ENCODE peak calls at places on chromosomes 5 and 9, in eight cellular contexts. F, R, X, C, P, I, D and G are unnamed samples.

GRCh38 chr5:80147119-80147815 is 108.6 kb downstream of the SERINC5 start:
- DNase-seq in F (no peak), R (no peak), X (no peak), C (no peak), P (no peak), I (no peak), D (no peak), G (no peak)

GRCh38 chr5:167644619-167645018 is 646.8 kb upstream of the WWC1 start:
- DNase-seq in F (peak), R (no peak), X (no peak), C (peak), P (no peak), I (no peak), D (no peak), G (no peak)

GRCh38 chr5:132176987-132177386 is 50.7 kb downstream of the P4HA2 start:
- DNase-seq in F (no peak), R (no peak), X (no peak), C (peak), P (no peak), I (no peak), D (no peak), G (no peak)

GRCh38 chr5:33260098-33260497 is 180.7 kb upstream of the TARS1 start:
- DNase-seq in F (peak), R (no peak), X (no peak), C (no peak), P (no peak), I (no peak), D (no peak), G (no peak)

GRCh38 chr9:13993482-13994267 is 320.3 kb downstream of the NFIB start:
- DNase-seq in F (no peak), R (no peak), X (no peak), C (no peak), P (no peak), I (no peak), D (no peak), G (no peak)

GRCh38 chr5:17374973-17375844 is 122.8 kb upstream of the TAF11L2 start:
- DNase-seq in F (peak), R (no peak), X (peak), C (peak), P (no peak), I (peak), D (no peak), G (no peak)

GRCh38 chr5:151319334-151319733 is 15.8 kb upstream of the SLC36A3 start:
- DNase-seq in F (peak), R (no peak), X (peak), C (peak), P (peak), I (peak), D (no peak), G (no peak)

GRCh38 chr5:151095341-151096000 is 14.6 kb upstream of the TNIP1 start:
- DNase-seq in F (no peak), R (no peak), X (peak), C (no peak), P (no peak), I (peak), D (no peak), G (no peak)

GRCh38 chr5:176773408-176774035 is 36.8 kb upstream of the UNC5A start:
- DNase-seq in F (no peak), R (peak), X (no peak), C (no peak), P (no peak), I (no peak), D (no peak), G (no peak)

GRCh38 chr5:102856374-102856748 is 101.3 kb downstream of the PAM start:
- DNase-seq in F (peak), R (no peak), X (no peak), C (peak), P (no peak), I (no peak), D (peak), G (no peak)

GRCh38 chr5:137376127-137376526 is 123.0 kb downstream of the SPOCK1 start:
- DNase-seq in F (no peak), R (no peak), X (no peak), C (no peak), P (no peak), I (no peak), D (no peak), G (no peak)

GRCh38 chr5:11400312-11400711 is 503.9 kb downstream of the CTNND2 start:
- DNase-seq in F (no peak), R (no peak), X (no peak), C (no peak), P (no peak), I (no peak), D (no peak), G (no peak)

GRCh38 chr9:69202556-69202955 is 28.5 kb downstream of the TJP2 start:
- DNase-seq in F (no peak), R (no peak), X (no peak), C (no peak), P (no peak), I (no peak), D (no peak), G (no peak)

GRCh38 chr9:74598874-74599273 is 101.7 kb downstream of the RORB start:
- DNase-seq in F (no peak), R (no peak), X (no peak), C (no peak), P (no peak), I (no peak), D (no peak), G (no peak)

GRCh38 chr5:91312698-91313097 is 70.4 kb downstream of the ARRDC3 start:
- DNase-seq in F (no peak), R (no peak), X (no peak), C (no peak), P (no peak), I (no peak), D (no peak), G (no peak)

GRCh38 chr9:129568560-129569505 is 52.1 kb downstream of the C9orf50 start:
- DNase-seq in F (no peak), R (peak), X (peak), C (no peak), P (peak), I (peak), D (no peak), G (no peak)

GRCh38 chr5:142823176-142823575 is 53.0 kb downstream of the ARHGAP26 start:
- DNase-seq in F (no peak), R (no peak), X (no peak), C (peak), P (no peak), I (no peak), D (no peak), G (no peak)

GRCh38 chr5:119036101-119036762 is 34.7 kb upstream of the DMXL1 start:
- DNase-seq in F (peak), R (no peak), X (no peak), C (peak), P (no peak), I (no peak), D (peak), G (no peak)

GRCh38 chr5:179806250-179807045 is at the start of gene MGAT4B:
- DNase-seq in F (no peak), R (peak), X (peak), C (peak), P (peak), I (peak), D (no peak), G (no peak)

GRCh38 chr9:88531920-88532319 is 3.1 kb upstream of the NXNL2 start:
- DNase-seq in F (no peak), R (no peak), X (no peak), C (no peak), P (no peak), I (no peak), D (no peak), G (no peak)

GRCh38 chr9:42852133-42852532 is 668.7 kb downstream of the SPATA31A6 start:
- DNase-seq in F (no peak), R (no peak), X (no peak), C (peak), P (peak), I (peak), D (no peak), G (no peak)

GRCh38 chr5:132428147-132428482 is 58.6 kb downstream of the SLC22A5 start:
- DNase-seq in F (no peak), R (no peak), X (no peak), C (no peak), P (no peak), I (no peak), D (no peak), G (no peak)

GRCh38 chr5:1471997-1472963 is 27.0 kb upstream of the SLC6A3 start:
- DNase-seq in F (no peak), R (peak), X (no peak), C (no peak), P (peak), I (no peak), D (no peak), G (no peak)

GRCh38 chr5:6365142-6365976 is 13.0 kb downstream of the MED10 start:
- DNase-seq in F (peak), R (no peak), X (no peak), C (peak), P (no peak), I (no peak), D (no peak), G (no peak)

GRCh38 chr9:14349818-14350333 is 35.9 kb upstream of the NFIB start:
- DNase-seq in F (no peak), R (no peak), X (no peak), C (no peak), P (no peak), I (no peak), D (no peak), G (no peak)

GRCh38 chr5:171907731-171908343 is 98.6 kb downstream of the FBXW11 start:
- DNase-seq in F (peak), R (no peak), X (no peak), C (peak), P (no peak), I (peak), D (peak), G (no peak)

GRCh38 chr5:919356-920000 is 26.8 kb downstream of the TRIP13 start:
- DNase-seq in F (no peak), R (no peak), X (peak), C (no peak), P (no peak), I (no peak), D (no peak), G (no peak)

GRCh38 chr9:32603914-32604852 is 31.2 kb upstream of the NDUFB6 start:
- DNase-seq in F (no peak), R (no peak), X (no peak), C (peak), P (no peak), I (peak), D (no peak), G (no peak)

GRCh38 chr5:8606231-8606630 is 737.3 kb downstream of the MTRR start:
- DNase-seq in F (no peak), R (no peak), X (no peak), C (no peak), P (no peak), I (no peak), D (no peak), G (no peak)

GRCh38 chr5:8598996-8599395 is 730.0 kb downstream of the MTRR start:
- DNase-seq in F (no peak), R (no peak), X (no peak), C (no peak), P (no peak), I (no peak), D (no peak), G (no peak)

GRCh38 chr5:8598356-8598755 is 729.4 kb downstream of the MTRR start:
- DNase-seq in F (no peak), R (no peak), X (no peak), C (peak), P (no peak), I (no peak), D (no peak), G (no peak)

GRCh38 chr5:8601831-8602354 is 732.9 kb downstream of the MTRR start:
- DNase-seq in F (peak), R (no peak), X (no peak), C (peak), P (no peak), I (no peak), D (no peak), G (no peak)

GRCh38 chr5:8600843-8601242 is 731.9 kb downstream of the MTRR start:
- DNase-seq in F (peak), R (no peak), X (no peak), C (peak), P (no peak), I (no peak), D (no peak), G (no peak)
- TF ChIP-seq CTCF in F (no peak), R (no peak), X (no peak), C (no peak), P (no peak), I (no peak), D (no peak), G (no peak)

DNA sequence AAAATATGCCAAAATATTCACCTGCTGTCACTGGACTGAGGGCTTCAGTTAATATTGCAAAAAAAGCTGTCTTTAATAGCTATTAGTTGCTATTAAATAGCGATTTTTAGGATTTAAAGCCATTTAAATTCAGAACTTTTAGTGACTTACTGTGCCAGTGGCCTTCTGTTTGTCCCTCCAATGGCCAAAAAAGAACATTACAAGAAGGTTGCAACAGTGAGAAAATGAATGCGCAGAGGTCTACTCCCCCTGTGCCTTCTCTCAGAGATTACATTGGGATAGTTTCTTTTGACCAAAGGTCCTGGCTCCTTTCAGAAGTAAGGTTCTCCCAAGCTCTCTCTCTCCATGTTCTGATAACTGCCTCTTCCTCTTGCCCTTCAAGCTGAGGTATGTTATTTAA is 930.3 kb upstream of the ARRDC3 start:
- DNase-seq in F (no peak), R (no peak), X (no peak), C (no peak), P (no peak), I (no peak), D (no peak), G (no peak)
- TF ChIP-seq CTCF in F (no peak), R (no peak), X (no peak), C (no peak), P (no peak), I (no peak), D (no peak), G (no peak)

DNA sequence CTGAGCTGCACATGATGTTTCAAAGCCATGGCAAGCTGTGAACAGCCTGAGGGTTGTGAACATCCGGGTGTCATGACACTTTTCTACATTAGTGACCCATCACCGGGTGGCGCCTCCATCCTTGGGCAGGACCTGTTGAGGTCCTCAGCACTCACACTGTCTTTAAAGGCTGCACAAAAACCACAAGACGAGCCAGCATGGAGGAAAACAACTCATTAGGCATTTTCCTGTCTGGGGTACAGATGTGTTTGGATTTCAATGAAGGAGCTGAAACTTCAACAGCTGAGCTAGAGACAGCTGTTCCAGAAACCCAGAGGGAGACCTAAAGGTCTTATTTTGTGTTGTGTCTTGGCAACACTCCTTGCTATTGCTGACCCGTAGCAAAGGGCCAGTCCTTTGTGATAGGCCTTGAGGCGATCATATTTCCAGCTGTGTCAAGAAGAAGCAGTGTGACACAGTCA is 151.9 kb upstream of the VLDLR start:
- DNase-seq in F (no peak), R (no peak), X (peak), C (peak), P (no peak), I (peak), D (no peak), G (no peak)
- TF ChIP-seq CTCF in F (peak), R (no peak), X (peak), C (peak), P (no peak), I (no peak), D (no peak), G (no peak)

GRCh38 chr5:74589204-74590056 is 51.1 kb downstream of the ENC1 start:
- DNase-seq in F (no peak), R (no peak), X (no peak), C (no peak), P (no peak), I (peak), D (no peak), G (no peak)
- TF ChIP-seq CTCF in F (no peak), R (no peak), X (no peak), C (no peak), P (no peak), I (no peak), D (no peak), G (no peak)

DNA sequence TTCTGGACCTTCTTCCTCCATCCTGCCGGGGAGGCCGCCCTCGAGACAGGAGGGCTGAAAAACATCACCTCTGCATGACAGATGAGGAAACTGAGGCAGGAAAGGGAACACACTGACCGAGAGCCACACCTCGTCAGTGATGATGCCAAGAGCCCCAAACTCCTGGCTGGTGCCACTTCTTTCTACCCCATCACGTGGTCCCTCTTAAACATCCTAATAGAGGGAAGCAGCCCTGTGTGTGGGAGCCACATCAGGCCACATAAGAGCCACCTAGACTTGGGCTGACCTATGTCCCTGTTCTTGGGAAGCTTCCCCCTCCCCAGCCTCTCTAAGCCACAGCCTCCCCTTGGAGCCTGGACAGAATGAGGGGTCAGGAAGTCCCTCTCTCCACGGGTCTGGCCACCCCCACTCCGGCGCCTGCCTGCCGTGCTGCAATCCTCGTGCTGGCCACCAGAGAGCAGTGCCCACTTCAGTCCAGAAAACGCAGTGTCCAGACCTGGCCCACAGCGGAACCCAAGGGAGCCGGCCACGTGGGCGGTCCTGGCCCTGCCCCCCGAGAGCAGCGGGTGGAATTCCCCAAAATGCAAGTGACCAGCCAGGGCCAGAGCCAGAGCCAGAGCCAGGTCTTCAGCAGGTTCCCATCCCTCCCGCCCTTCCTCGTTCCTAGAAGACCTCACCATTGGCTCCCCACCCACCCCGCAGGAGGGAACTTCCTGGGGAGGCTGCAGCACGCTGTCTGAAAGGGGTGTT is 54.7 kb upstream of the SARDH start:
- DNase-seq in F (peak), R (peak), X (no peak), C (peak), P (peak), I (peak), D (peak), G (peak)
- TF ChIP-seq CTCF in F (peak), R (peak), X (peak), C (peak), P (peak), I (peak), D (peak), G (peak)

GRCh38 chr9:122986010-122986409 is 45.2 kb downstream of the RABGAP1 start:
- DNase-seq in F (no peak), R (no peak), X (no peak), C (no peak), P (no peak), I (no peak), D (no peak), G (no peak)

GRCh38 chr9:122991370-122991830 is 42.1 kb upstream of the GPR21 start:
- DNase-seq in F (peak), R (no peak), X (no peak), C (peak), P (no peak), I (peak), D (peak), G (no peak)

GRCh38 chr9:122988141-122988540 is 45.3 kb upstream of the GPR21 start:
- DNase-seq in F (no peak), R (no peak), X (no peak), C (no peak), P (no peak), I (no peak), D (no peak), G (no peak)

GRCh38 chr9:122988919-122989614 is 44.4 kb upstream of the GPR21 start:
- DNase-seq in F (no peak), R (no peak), X (no peak), C (no peak), P (no peak), I (no peak), D (no peak), G (no peak)
- TF ChIP-seq CTCF in F (no peak), R (no peak), X (no peak), C (no peak), P (no peak), I (no peak), D (no peak), G (no peak)

GRCh38 chr9:108671156-108671555 is 184.6 kb downstream of the ACTL7B start:
- DNase-seq in F (peak), R (no peak), X (peak), C (peak), P (no peak), I (no peak), D (no peak), G (no peak)
- TF ChIP-seq CTCF in F (peak), R (no peak), X (peak), C (peak), P (no peak), I (no peak), D (peak), G (peak)